ENCODE peak calls at places on chromosomes 12 and 14, in six cellular contexts. One of them, this sample, is unnamed.

GRCh38 chr12:42235426-42235825 is 2.6 kb downstream of the YAF2 start:
- DNase-seq in neuronal stem cell: no peak
- DNase-seq in fibroblast of lung: no peak
- DNase-seq in GM23338: no peak
- DNase-seq in GM23248: no peak
- DNase-seq in OCI-LY7: no peak
- DNase-seq in this sample: no peak

GRCh38 chr12:124305136-124305535 is 10.2 kb downstream of the RFLNA start:
- DNase-seq in neuronal stem cell: no peak
- DNase-seq in fibroblast of lung: no peak
- DNase-seq in GM23338: no peak
- DNase-seq in GM23248: no peak
- DNase-seq in OCI-LY7: no peak
- DNase-seq in this sample: no peak

GRCh38 chr12:57459750-57460400 is at the start of gene GLI1:
- DNase-seq in neuronal stem cell: no peak
- DNase-seq in fibroblast of lung: no peak
- DNase-seq in GM23338: peak
- DNase-seq in GM23248: peak
- DNase-seq in OCI-LY7: no peak
- DNase-seq in this sample: no peak

GRCh38 chr12:7079826-7080125 is 12.5 kb downstream of the C1R start:
- DNase-seq in neuronal stem cell: no peak
- DNase-seq in fibroblast of lung: peak
- DNase-seq in GM23338: no peak
- DNase-seq in GM23248: peak
- DNase-seq in OCI-LY7: no peak
- DNase-seq in this sample: peak

GRCh38 chr12:113184098-113184899 is 979 bp downstream of the DDX54 start:
- DNase-seq in neuronal stem cell: no peak
- DNase-seq in fibroblast of lung: no peak
- DNase-seq in GM23338: peak
- DNase-seq in GM23248: no peak
- DNase-seq in OCI-LY7: no peak
- DNase-seq in this sample: peak

GRCh38 chr12:57042695-57043094 is 7.2 kb downstream of the MYO1A start:
- DNase-seq in neuronal stem cell: no peak
- DNase-seq in fibroblast of lung: no peak
- DNase-seq in GM23338: no peak
- DNase-seq in GM23248: no peak
- DNase-seq in OCI-LY7: no peak
- DNase-seq in this sample: no peak

GRCh38 chr12:3102721-3103410 is 25.7 kb downstream of the TSPAN9 start:
- DNase-seq in neuronal stem cell: no peak
- DNase-seq in fibroblast of lung: no peak
- DNase-seq in GM23338: no peak
- DNase-seq in GM23248: no peak
- DNase-seq in OCI-LY7: no peak
- DNase-seq in this sample: peak

GRCh38 chr12:108446766-108447165 is 68.3 kb upstream of the FICD start:
- DNase-seq in neuronal stem cell: no peak
- DNase-seq in fibroblast of lung: no peak
- DNase-seq in GM23338: no peak
- DNase-seq in GM23248: peak
- DNase-seq in OCI-LY7: no peak
- DNase-seq in this sample: peak

GRCh38 chr14:22837059-22837749 is 819 bp downstream of the MMP14 start:
- DNase-seq in neuronal stem cell: no peak
- DNase-seq in fibroblast of lung: peak
- DNase-seq in GM23338: peak
- DNase-seq in GM23248: peak
- DNase-seq in OCI-LY7: no peak
- DNase-seq in this sample: no peak

GRCh38 chr14:73441286-73441685 is 17.1 kb downstream of the NUMB start:
- DNase-seq in neuronal stem cell: no peak
- DNase-seq in fibroblast of lung: no peak
- DNase-seq in GM23338: no peak
- DNase-seq in GM23248: no peak
- DNase-seq in OCI-LY7: no peak
- DNase-seq in this sample: no peak

GRCh38 chr12:68440068-68440581 is 108.0 kb upstream of the MDM1 start:
- DNase-seq in neuronal stem cell: no peak
- DNase-seq in fibroblast of lung: peak
- DNase-seq in GM23338: no peak
- DNase-seq in GM23248: peak
- DNase-seq in OCI-LY7: no peak
- DNase-seq in this sample: peak

GRCh38 chr12:57139796-57140649 is 7.4 kb downstream of the LRP1-AS start:
- DNase-seq in neuronal stem cell: no peak
- DNase-seq in fibroblast of lung: peak
- DNase-seq in GM23338: no peak
- DNase-seq in GM23248: peak
- DNase-seq in OCI-LY7: no peak
- DNase-seq in this sample: no peak

GRCh38 chr12:18810537-18811253 is 72.8 kb downstream of the CAPZA3 start:
- DNase-seq in neuronal stem cell: no peak
- DNase-seq in fibroblast of lung: no peak
- DNase-seq in GM23338: no peak
- DNase-seq in GM23248: no peak
- DNase-seq in OCI-LY7: no peak
- DNase-seq in this sample: no peak

GRCh38 chr12:49636979-49637378 is 13.6 kb downstream of the PRPF40B start:
- DNase-seq in neuronal stem cell: peak
- DNase-seq in fibroblast of lung: peak
- DNase-seq in GM23338: peak
- DNase-seq in GM23248: peak
- DNase-seq in OCI-LY7: peak
- DNase-seq in this sample: peak

GRCh38 chr12:94266796-94267529 is 118.6 kb downstream of the PLXNC1 start:
- DNase-seq in neuronal stem cell: no peak
- DNase-seq in fibroblast of lung: peak
- DNase-seq in GM23338: no peak
- DNase-seq in GM23248: peak
- DNase-seq in OCI-LY7: no peak
- DNase-seq in this sample: peak

GRCh38 chr12:92745874-92746553 is 43.2 kb downstream of the PLEKHG7 start:
- DNase-seq in neuronal stem cell: no peak
- DNase-seq in fibroblast of lung: peak
- DNase-seq in GM23338: no peak
- DNase-seq in GM23248: peak
- DNase-seq in OCI-LY7: no peak
- DNase-seq in this sample: no peak

GRCh38 chr12:103811791-103812190 is 29.2 kb downstream of the NT5DC3 start:
- DNase-seq in neuronal stem cell: no peak
- DNase-seq in fibroblast of lung: no peak
- DNase-seq in GM23338: no peak
- DNase-seq in GM23248: no peak
- DNase-seq in OCI-LY7: no peak
- DNase-seq in this sample: no peak

GRCh38 chr12:104999347-104999685 is 13.2 kb downstream of the NOPCHAP1 start:
- DNase-seq in neuronal stem cell: no peak
- DNase-seq in fibroblast of lung: no peak
- DNase-seq in GM23338: no peak
- DNase-seq in GM23248: no peak
- DNase-seq in OCI-LY7: no peak
- DNase-seq in this sample: no peak

GRCh38 chr14:91367173-91368171 is 50.1 kb downstream of the CCDC88C start:
- DNase-seq in neuronal stem cell: no peak
- DNase-seq in fibroblast of lung: peak
- DNase-seq in GM23338: no peak
- DNase-seq in GM23248: no peak
- DNase-seq in OCI-LY7: peak
- DNase-seq in this sample: peak

GRCh38 chr12:3658327-3659163 is 94.4 kb downstream of the CRACR2A start:
- DNase-seq in neuronal stem cell: peak
- DNase-seq in fibroblast of lung: no peak
- DNase-seq in GM23338: peak
- DNase-seq in GM23248: peak
- DNase-seq in OCI-LY7: peak
- DNase-seq in this sample: no peak

DNA sequence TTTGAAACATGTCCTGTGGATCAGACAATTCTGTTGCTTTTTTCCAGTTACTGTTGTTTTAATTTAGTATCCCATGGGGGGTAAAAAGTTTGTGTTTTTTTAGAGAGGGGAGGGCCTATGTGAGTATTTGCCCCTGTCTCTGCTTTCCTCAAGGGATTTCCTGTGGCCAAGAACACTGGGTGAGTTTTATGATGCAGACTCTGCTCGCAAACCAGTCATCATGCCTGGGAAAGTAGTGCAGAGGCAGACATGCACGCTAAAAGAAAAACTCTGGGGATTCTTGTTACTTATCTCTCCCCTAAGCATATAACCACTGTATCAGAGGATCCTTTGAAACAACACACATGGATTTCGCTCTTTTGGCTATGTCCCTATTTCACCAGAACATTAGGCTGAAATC is 1845.7 kb upstream of the SEL1L start:
- DNase-seq in neuronal stem cell: no peak
- DNase-seq in fibroblast of lung: no peak
- DNase-seq in GM23338: no peak
- DNase-seq in GM23248: no peak
- DNase-seq in OCI-LY7: no peak
- DNase-seq in this sample: no peak
- H3K4me2 ChIP-seq in neuronal stem cell: no peak
- H3K4me2 ChIP-seq in fibroblast of lung: no peak
- H3K4me2 ChIP-seq in GM23338: no peak
- H3K4me2 ChIP-seq in GM23248: no peak
- H3K4me2 ChIP-seq in OCI-LY7: no peak
- H3K4me2 ChIP-seq in this sample: no peak

GRCh38 chr14:104141621-104142091 is 3.3 kb downstream of the KIF26A start:
- DNase-seq in neuronal stem cell: no peak
- DNase-seq in fibroblast of lung: no peak
- DNase-seq in GM23338: no peak
- DNase-seq in GM23248: no peak
- DNase-seq in OCI-LY7: no peak
- DNase-seq in this sample: no peak
- H3K4me2 ChIP-seq in neuronal stem cell: no peak
- H3K4me2 ChIP-seq in fibroblast of lung: no peak
- H3K4me2 ChIP-seq in GM23338: no peak
- H3K4me2 ChIP-seq in GM23248: no peak
- H3K4me2 ChIP-seq in OCI-LY7: no peak
- H3K4me2 ChIP-seq in this sample: no peak

GRCh38 chr14:100223332-100224171 is 15.4 kb upstream of the YY1 start:
- DNase-seq in neuronal stem cell: no peak
- DNase-seq in fibroblast of lung: no peak
- DNase-seq in GM23338: peak
- DNase-seq in GM23248: no peak
- DNase-seq in OCI-LY7: no peak
- DNase-seq in this sample: peak
- H3K4me2 ChIP-seq in neuronal stem cell: no peak
- H3K4me2 ChIP-seq in fibroblast of lung: no peak
- H3K4me2 ChIP-seq in GM23338: peak
- H3K4me2 ChIP-seq in GM23248: no peak
- H3K4me2 ChIP-seq in OCI-LY7: no peak
- H3K4me2 ChIP-seq in this sample: no peak

DNA sequence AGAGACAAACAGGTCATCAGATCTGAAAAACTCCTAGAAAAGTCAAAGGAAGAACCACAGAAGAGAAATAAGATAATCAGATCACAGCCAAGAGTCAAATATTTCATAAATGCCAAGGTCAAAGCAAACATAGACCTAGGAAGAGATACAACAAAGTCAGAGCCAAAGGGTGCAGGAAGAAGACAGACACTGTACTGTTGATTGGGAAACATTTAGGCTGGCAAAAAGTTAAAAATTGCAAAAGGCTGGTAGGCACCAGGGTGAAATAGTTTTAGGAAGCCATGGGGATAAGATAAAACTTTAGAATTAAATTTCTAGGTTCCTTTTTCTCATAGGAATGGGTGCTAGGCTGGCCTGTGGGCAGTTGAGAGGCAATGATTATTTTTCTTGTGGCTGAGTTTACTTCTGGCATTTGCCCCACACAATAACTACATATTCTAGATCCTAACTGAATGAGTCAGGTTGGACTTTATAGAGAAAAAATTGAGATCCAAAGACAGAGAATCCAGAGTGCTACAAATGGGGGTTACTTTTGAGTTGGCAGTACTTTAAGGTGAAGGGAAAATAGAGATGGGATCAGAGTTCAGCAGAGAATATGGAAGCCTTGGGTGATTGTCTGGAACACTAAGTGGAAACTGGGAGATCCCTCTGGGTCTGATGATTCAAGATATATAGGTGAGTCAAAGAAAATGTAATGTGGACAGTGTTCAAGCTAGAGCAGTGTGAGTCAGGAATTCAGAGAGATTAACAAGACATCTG is 215.5 kb downstream of the C12orf50 start:
- DNase-seq in neuronal stem cell: no peak
- DNase-seq in fibroblast of lung: peak
- DNase-seq in GM23338: no peak
- DNase-seq in GM23248: peak
- DNase-seq in OCI-LY7: no peak
- DNase-seq in this sample: peak
- H3K4me2 ChIP-seq in neuronal stem cell: no peak
- H3K4me2 ChIP-seq in fibroblast of lung: no peak
- H3K4me2 ChIP-seq in GM23338: no peak
- H3K4me2 ChIP-seq in GM23248: peak
- H3K4me2 ChIP-seq in OCI-LY7: no peak
- H3K4me2 ChIP-seq in this sample: no peak

DNA sequence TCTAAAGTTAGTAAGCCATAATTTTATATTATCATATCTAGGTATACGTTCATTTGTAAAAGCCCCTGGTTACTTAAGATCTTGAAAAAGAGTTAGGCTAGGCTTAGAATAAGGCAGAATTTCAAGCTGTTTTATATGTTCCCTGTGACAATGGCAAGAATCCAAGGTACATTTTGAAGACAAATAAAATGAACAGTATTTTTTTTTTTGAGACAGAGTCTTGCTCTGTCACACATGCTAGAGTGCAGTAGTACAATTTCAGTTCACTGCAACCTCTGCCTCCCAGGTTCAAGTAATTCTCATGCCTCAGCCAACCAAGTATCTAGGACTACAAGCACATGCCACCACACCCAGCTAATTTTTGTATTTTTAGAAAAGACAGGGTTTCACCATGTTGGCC is 139.2 kb downstream of the DUSP6 start:
- DNase-seq in neuronal stem cell: no peak
- DNase-seq in fibroblast of lung: no peak
- DNase-seq in GM23338: no peak
- DNase-seq in GM23248: no peak
- DNase-seq in OCI-LY7: no peak
- DNase-seq in this sample: no peak
- H3K4me2 ChIP-seq in neuronal stem cell: no peak
- H3K4me2 ChIP-seq in fibroblast of lung: no peak
- H3K4me2 ChIP-seq in GM23338: no peak
- H3K4me2 ChIP-seq in GM23248: no peak
- H3K4me2 ChIP-seq in OCI-LY7: no peak
- H3K4me2 ChIP-seq in this sample: no peak

GRCh38 chr12:51346581-51346980 is at the start of gene CELA1:
- DNase-seq in neuronal stem cell: no peak
- DNase-seq in fibroblast of lung: no peak
- DNase-seq in GM23338: no peak
- DNase-seq in GM23248: no peak
- DNase-seq in OCI-LY7: no peak
- DNase-seq in this sample: no peak
- H3K4me2 ChIP-seq in neuronal stem cell: no peak
- H3K4me2 ChIP-seq in fibroblast of lung: no peak
- H3K4me2 ChIP-seq in GM23338: no peak
- H3K4me2 ChIP-seq in GM23248: no peak
- H3K4me2 ChIP-seq in OCI-LY7: no peak
- H3K4me2 ChIP-seq in this sample: no peak

This sample was measured in trophoblast cell.